ENCODE peak calls at places on chromosomes 16 and 17, in six cellular contexts. R is EL, E is brain microvascular endothelial cell, S is WTC11, A is NCI-H1417, O is omental fat pad. U is an unnamed sample.
A peak's percentile ranks its signal among the peaks of the same experiment; 100 is the strongest.

GRCh38 chr17:12627776-12628491 is 37.8 kb upstream of the MYOCD start:
- DNase-seq in R (peak; percentile 50), E (peak; percentile 86), A (no peak), S (no peak), O (no peak), U (peak; percentile 53)

GRCh38 chr17:42979511-42980273 is at the start of gene PTGES3L:
- DNase-seq in O (no peak), E (peak; percentile 33), S (peak; percentile 56), A (peak; percentile 91), R (peak; percentile 71), U (peak; percentile 62)

GRCh38 chr17:76530826-76531500 is 6.5 kb downstream of the CYGB start:
- DNase-seq in R (no peak), A (no peak), S (no peak), E (no peak), O (no peak), U (no peak)

GRCh38 chr17:15377608-15378007 is 36.2 kb upstream of the TEKT3 start:
- DNase-seq in E (peak; percentile 40), R (peak; percentile 91), S (no peak), O (no peak), A (no peak), U (peak; percentile 33)

GRCh38 chr17:37239690-37240344 is 136.0 kb upstream of the C17orf78 start:
- DNase-seq in E (peak; percentile 14), R (peak; percentile 31), A (peak; percentile 58), S (no peak), O (no peak), U (peak; percentile 47)

GRCh38 chr17:30550512-30551273 is 73.5 kb downstream of the GOSR1 start:
- DNase-seq in R (peak; percentile 67), A (no peak), S (no peak), E (peak; percentile 11), O (no peak), U (peak; percentile 78)

GRCh38 chr16:56606688-56607618 is 1.4 kb upstream of the MT2A start:
- DNase-seq in O (peak; percentile 82), R (peak; percentile 99), S (no peak), E (peak; percentile 97), A (no peak), U (peak; percentile 100)

GRCh38 chr16:58414938-58415451 is 22.7 kb downstream of the GINS3 start:
- DNase-seq in E (peak; percentile 49), O (no peak), A (no peak), R (no peak), S (no peak), U (no peak)

GRCh38 chr16:12096828-12097522 is 120.4 kb downstream of the SNX29 start:
- DNase-seq in E (no peak), O (no peak), S (no peak), A (no peak), R (no peak), U (no peak)

GRCh38 chr17:8631554-8631877 is 991 bp upstream of the MYH10 start:
- DNase-seq in S (no peak), E (no peak), A (no peak), R (no peak), O (no peak), U (peak; percentile 36)

GRCh38 chr16:16178455-16179162 is 44.7 kb downstream of the ABCC6 start:
- DNase-seq in R (no peak), A (no peak), E (no peak), O (no peak), S (no peak), U (no peak)

GRCh38 chr17:56441331-56441730 is 152.2 kb upstream of the NOG start:
- DNase-seq in S (no peak), A (no peak), R (peak; percentile 92), O (no peak), E (peak; percentile 73), U (peak; percentile 79)

GRCh38 chr16:73846292-73846849 is 450.2 kb upstream of the PSMD7 start:
- DNase-seq in A (peak; percentile 11), S (peak; percentile 52), O (no peak), E (peak; percentile 1), R (no peak), U (no peak)

GRCh38 chr17:21162394-21162775 is 35.6 kb downstream of the DHRS7B start:
- DNase-seq in R (peak; percentile 5), O (no peak), A (no peak), S (no peak), E (peak; percentile 11), U (no peak)

GRCh38 chr16:89572042-89572441 is 3.5 kb upstream of the CPNE7 start:
- DNase-seq in R (no peak), E (no peak), S (no peak), A (no peak), O (no peak), U (no peak)

GRCh38 chr16:55055262-55055661 is 124.6 kb downstream of the IRX5 start:
- DNase-seq in S (no peak), O (no peak), E (no peak), R (no peak), A (no peak), U (no peak)

GRCh38 chr17:3972281-3972731 is 8.1 kb upstream of the ATP2A3 start:
- DNase-seq in A (no peak), R (no peak), S (no peak), O (no peak), E (no peak), U (no peak)

GRCh38 chr17:17784599-17785264 is 52.1 kb downstream of the SREBF1 start:
- DNase-seq in E (peak; percentile 12), O (no peak), R (no peak), S (no peak), A (peak; percentile 36), U (peak; percentile 57)

GRCh38 chr16:50841081-50841886 is 99.4 kb downstream of the CYLD start:
- DNase-seq in O (no peak), A (no peak), R (no peak), E (no peak), S (peak; percentile 66), U (no peak)

GRCh38 chr17:27244481-27245223 is 49.3 kb upstream of the WSB1 start:
- DNase-seq in E (peak; percentile 81), O (peak; percentile 30), S (peak; percentile 55), A (no peak), R (peak; percentile 91), U (peak; percentile 77)

GRCh38 chr17:78891406-78892061 is 11.5 kb downstream of the CEP295NL start:
- DNase-seq in O (no peak), S (no peak), A (no peak), R (no peak), E (no peak), U (no peak)